ENCODE peak calls at places on chromosomes 11 and 22, in six cellular contexts. H is fibroblast of the conjunctiva, U is C1 segment of cervical spinal cord, Z is ACHN, K is iris pigment epithelial cell, N is endothelial cell. W is an unnamed sample.

GRCh38 chr11:134101292-134101691 is 32.4 kb downstream of the JAM3 start:
- DNase-seq in K (peak), U (no peak), N (no peak), H (no peak), Z (no peak), W (no peak)

GRCh38 chr11:57597971-57598830 is 716 bp downstream of the SERPING1 start:
- DNase-seq in H (peak), N (peak), K (peak), Z (peak), U (peak), W (peak)

GRCh38 chr11:134802116-134802515 is 390.1 kb upstream of the B3GAT1 start:
- DNase-seq in N (peak), K (no peak), U (no peak), Z (no peak), H (no peak), W (no peak)

GRCh38 chr22:42101186-42101585 is 10.6 kb upstream of the NDUFA6 start:
- DNase-seq in K (no peak), N (no peak), Z (no peak), H (no peak), U (no peak), W (no peak)

GRCh38 chr11:45872513-45873356 is 12.7 kb upstream of the MAPK8IP1 start:
- DNase-seq in H (peak), N (peak), U (peak), Z (peak), K (peak), W (no peak)

GRCh38 chr22:44091021-44091721 is 67.1 kb downstream of the PARVB start:
- DNase-seq in K (peak), N (peak), H (no peak), Z (peak), U (no peak), W (no peak)

GRCh38 chr11:115701284-115701875 is 197.2 kb upstream of the CADM1 start:
- DNase-seq in Z (no peak), H (no peak), K (no peak), U (no peak), N (no peak), W (no peak)

GRCh38 chr22:49618689-49618953 is 209.1 kb downstream of the BRD1 start:
- DNase-seq in Z (no peak), U (no peak), N (no peak), H (no peak), K (no peak), W (no peak)

GRCh38 chr11:67290801-67291200 is 1.7 kb downstream of the ANKRD13D start:
- DNase-seq in K (peak), U (no peak), N (no peak), Z (no peak), H (peak), W (no peak)

GRCh38 chr11:3969613-3970012 is 114.1 kb downstream of the STIM1 start:
- DNase-seq in U (no peak), H (no peak), Z (no peak), N (no peak), K (no peak), W (no peak)

GRCh38 chr22:31345331-31346254 is 553 bp downstream of the PATZ1 start:
- DNase-seq in N (peak), Z (peak), K (peak), H (peak), U (peak), W (peak)

GRCh38 chr11:101706541-101706940 is 122.7 kb upstream of the TRPC6 start:
- DNase-seq in H (peak), N (no peak), K (peak), Z (no peak), U (no peak), W (no peak)

GRCh38 chr11:75562836-75563484 is 907 bp downstream of the SERPINH1 start:
- DNase-seq in Z (peak), H (no peak), U (no peak), N (peak), K (peak), W (no peak)

GRCh38 chr22:42202669-42203068 is 67.8 kb downstream of the TCF20 start:
- DNase-seq in K (peak), H (no peak), Z (no peak), U (no peak), N (no peak), W (no peak)

GRCh38 chr11:8292351-8292750 is 28.7 kb upstream of the LMO1 start:
- DNase-seq in H (no peak), K (no peak), Z (no peak), U (no peak), N (no peak), W (no peak)

GRCh38 chr11:93248602-93249001 is 50.8 kb upstream of the SLC36A4 start:
- DNase-seq in H (no peak), U (no peak), Z (no peak), K (peak), N (no peak), W (no peak)

GRCh38 chr22:27213291-27213690 is 555.9 kb downstream of the MIAT start:
- DNase-seq in K (peak), N (no peak), U (no peak), H (no peak), Z (no peak), W (no peak)

GRCh38 chr22:29116397-29117123 is 43.7 kb downstream of the KREMEN1 start:
- DNase-seq in K (peak), U (no peak), Z (no peak), H (no peak), N (no peak), W (no peak)

GRCh38 chr22:29580200-29580810 is 608 bp downstream of the NIPSNAP1 start:
- DNase-seq in N (peak), Z (no peak), U (no peak), H (no peak), K (no peak), W (peak)

GRCh38 chr22:36073476-36073875 is 44.9 kb upstream of the RBFOX2 start:
- DNase-seq in K (peak), N (no peak), Z (no peak), H (no peak), U (no peak), W (no peak)

GRCh38 chr11:93484716-93485115 is 58.5 kb downstream of the SMCO4 start:
- DNase-seq in H (peak), N (no peak), Z (no peak), K (peak), U (no peak), W (no peak)

GRCh38 chr11:86101941-86102407 is 33.1 kb upstream of the PICALM start:
- DNase-seq in Z (no peak), N (no peak), H (no peak), U (no peak), K (peak), W (no peak)

GRCh38 chr11:110908401-110909106 is 196.3 kb upstream of the ARHGAP20 start:
- DNase-seq in H (peak), U (no peak), Z (peak), N (no peak), K (peak), W (no peak)

GRCh38 chr11:13721760-13722159 is 53.3 kb downstream of the FAR1 start:
- DNase-seq in K (peak), U (no peak), Z (no peak), H (no peak), N (no peak), W (no peak)

GRCh38 chr11:5815534-5815933 is 6.8 kb downstream of the OR52N2 start:
- DNase-seq in U (no peak), H (no peak), N (no peak), K (no peak), Z (no peak), W (no peak)

GRCh38 chr22:26656896-26657851 is at the start of gene MIAT:
- DNase-seq in K (peak), Z (peak), H (no peak), N (peak), U (no peak), W (peak)

GRCh38 chr11:47001666-47002285 is 65.2 kb downstream of the CSTPP1 start:
- DNase-seq in H (no peak), Z (no peak), U (no peak), N (no peak), K (no peak), W (no peak)

GRCh38 chr11:124900464-124900863 is 2.8 kb upstream of the ROBO4 start:
- DNase-seq in H (peak), Z (peak), K (peak), U (no peak), N (no peak), W (no peak)

GRCh38 chr11:69241844-69242582 is 51.9 kb upstream of the MYEOV start:
- DNase-seq in Z (no peak), U (no peak), H (no peak), N (no peak), K (no peak), W (no peak)

GRCh38 chr11:266676-267439 is 11.3 kb upstream of the NLRP6 start:
- DNase-seq in Z (no peak), U (no peak), K (no peak), N (no peak), H (no peak), W (no peak)

W was measured in colonic mucosa.